ENCODE peak calls at places on chromosomes 16 and 17, in five cellular contexts. C is uterus, R is PC-9, V is endodermal cell, J is foreskin keratinocyte. N is an unnamed sample.

GRCh38 chr16:12398029-12398735 is 405.5 kb downstream of the CPPED1 start:
- DNase-seq in V (no peak), C (no peak), R (no peak), J (no peak), N (no peak)

GRCh38 chr16:57653936-57654335 is 14.2 kb upstream of the ADGRG3 start:
- DNase-seq in C (peak), R (no peak), J (no peak), V (no peak), N (no peak)

GRCh38 chr17:2400474-2400866 is 390 bp downstream of the MNT start:
- DNase-seq in V (peak), R (no peak), C (no peak), J (peak), N (no peak)

GRCh38 chr16:89420204-89420603 is 70.2 kb downstream of the ANKRD11 start:
- DNase-seq in V (no peak), J (no peak), R (no peak), C (no peak), N (no peak)

GRCh38 chr17:12256380-12256995 is 235.8 kb downstream of the MAP2K4 start:
- DNase-seq in V (no peak), R (no peak), J (peak), C (peak), N (no peak)

GRCh38 chr17:46769531-46770438 is 48.7 kb downstream of the WNT3 start:
- DNase-seq in V (peak), C (no peak), J (no peak), R (peak), N (no peak)

GRCh38 chr16:29994613-29995329 is 646 bp downstream of the HIRIP3 start:
- DNase-seq in J (peak), V (no peak), C (peak), R (peak), N (no peak)

GRCh38 chr17:4318596-4318995 is 47.9 kb downstream of the UBE2G1 start:
- DNase-seq in R (peak), V (no peak), J (no peak), C (no peak), N (no peak)

GRCh38 chr16:83899978-83900377 is 1.1 kb downstream of the MLYCD start:
- DNase-seq in R (no peak), J (no peak), V (no peak), C (no peak), N (no peak)

GRCh38 chr17:44900894-44901293 is 1.6 kb upstream of the EFTUD2 start:
- DNase-seq in V (no peak), J (no peak), R (peak), C (peak), N (no peak)

GRCh38 chr16:23949630-23950290 is 114.0 kb downstream of the PRKCB start:
- DNase-seq in C (no peak), V (no peak), J (no peak), R (no peak), N (no peak)

GRCh38 chr16:86222541-86222940 is 287.8 kb upstream of the FOXF1 start:
- DNase-seq in C (no peak), R (no peak), V (peak), J (no peak), N (no peak)

GRCh38 chr16:61993076-61993475 is 43.2 kb downstream of the CDH8 start:
- DNase-seq in J (no peak), R (no peak), C (no peak), V (no peak), N (no peak)

GRCh38 chr17:15268003-15268402 is 2.9 kb upstream of the PMP22 start:
- DNase-seq in R (no peak), C (no peak), J (peak), V (no peak), N (no peak)
- H3K27ac ChIP-seq in R (no peak), C (no peak), J (no peak), V (no peak), N (no peak)

GRCh38 chr16:2056681-2057407 is 9.1 kb downstream of the TSC2 start:
- DNase-seq in J (no peak), R (no peak), C (no peak), V (peak), N (no peak)
- H3K27ac ChIP-seq in J (no peak), R (no peak), C (no peak), V (no peak), N (no peak)

GRCh38 chr17:8119575-8120519 is 1.5 kb upstream of the ALOXE3 start:
- DNase-seq in J (peak), R (peak), C (peak), V (peak), N (peak)
- H3K27ac ChIP-seq in J (peak), R (peak), C (peak), V (no peak), N (peak)

GRCh38 chr16:14300631-14301149 is 229.6 kb downstream of the MRTFB start:
- DNase-seq in J (peak), R (peak), C (peak), V (peak), N (peak)
- H3K27ac ChIP-seq in J (no peak), R (peak), C (peak), V (no peak), N (peak)

GRCh38 chr17:64736804-64737492 is 74.8 kb upstream of the SMURF2 start:
- DNase-seq in V (peak), J (peak), C (no peak), R (peak), N (peak)

GRCh38 chr17:64728041-64728695 is 66.1 kb upstream of the SMURF2 start:
- DNase-seq in C (no peak), J (no peak), R (no peak), V (no peak), N (no peak)

DNA sequence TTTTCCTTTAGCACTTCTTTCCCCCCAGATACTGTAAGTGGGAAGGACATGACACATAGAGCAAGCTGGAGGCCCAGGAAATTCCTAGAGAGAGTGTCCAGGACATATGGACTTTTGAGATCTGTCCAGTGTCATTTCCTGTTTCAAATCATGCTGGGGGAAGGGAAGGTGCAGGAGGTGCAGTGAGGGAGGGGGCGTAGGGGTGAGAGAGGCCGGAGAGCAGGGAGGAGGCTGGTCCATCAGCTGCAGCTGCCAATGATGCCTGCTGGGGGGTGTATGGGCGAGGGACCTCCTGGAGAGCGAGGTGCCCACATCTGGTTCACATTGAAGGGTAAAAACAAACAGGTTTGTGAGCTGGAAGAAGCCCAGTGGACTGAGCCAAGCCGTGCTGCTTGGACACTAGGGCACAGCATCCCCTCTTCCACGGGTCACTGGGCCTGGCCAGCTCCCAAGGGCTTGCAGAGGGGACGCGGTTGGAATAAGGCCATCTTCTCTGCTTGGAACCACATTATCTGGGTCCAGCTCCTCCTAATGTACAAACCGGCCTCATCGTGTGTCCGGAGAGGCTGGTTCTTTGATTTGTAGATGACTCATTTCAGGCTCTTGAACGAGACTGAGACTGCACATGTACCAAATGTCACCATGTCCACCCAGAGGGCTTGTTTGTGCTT is 70.4 kb upstream of the SMURF2 start:
- DNase-seq in R (no peak), V (no peak), J (no peak), C (no peak), N (no peak)
- H3K27ac ChIP-seq in R (no peak), V (no peak), J (no peak), C (no peak), N (no peak)

DNA sequence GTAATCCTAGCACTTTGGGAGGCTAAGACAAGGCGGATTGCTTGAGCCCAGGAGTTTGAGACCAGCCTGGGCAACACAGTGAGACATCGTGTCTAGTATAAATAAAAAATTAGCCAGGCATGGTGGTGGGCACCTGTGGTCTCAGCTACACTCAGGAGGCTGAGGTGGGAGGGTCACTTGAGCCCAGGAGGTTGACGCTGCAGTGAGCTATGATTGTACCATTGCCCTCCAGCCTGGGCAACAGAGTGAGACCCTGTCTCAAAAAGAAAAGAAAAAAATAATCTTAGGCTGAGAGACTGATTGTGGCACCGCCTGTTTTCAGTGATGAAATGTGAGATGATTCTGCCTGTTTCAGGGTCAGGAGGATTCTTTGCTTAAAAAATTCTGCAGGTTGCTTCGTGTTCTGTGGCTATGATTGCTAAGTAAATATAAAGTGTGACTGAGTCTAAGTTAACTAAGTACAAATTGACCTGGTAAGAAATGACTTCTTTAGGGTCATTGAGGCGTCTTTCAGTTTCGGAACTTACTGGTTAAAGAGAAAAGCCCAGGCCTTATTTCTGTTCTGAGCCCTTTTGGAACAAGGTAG is 128.3 kb downstream of the SOCS1 start:
- DNase-seq in R (no peak), C (no peak), V (no peak), J (no peak), N (no peak)
- H3K27ac ChIP-seq in R (no peak), C (peak), V (no peak), J (no peak), N (peak)